ENCODE peak calls at places on chromosomes 7 and 10, in five cellular contexts. One of them, this sample, is unnamed.

GRCh38 chr10:92103376-92104084 is 180.0 kb downstream of the BTAF1 start:
- ATAC-seq in Right ventricle myocardium superior: no peak
- ATAC-seq in body of pancreas: no peak
- ATAC-seq in activated CD4-positive, alpha-beta T cell treated with anti-CD3 and anti-CD28 coated beads for 36 hours: no peak
- ATAC-seq in naive thymus-derived CD4-positive, alpha-beta T cell: no peak
- ATAC-seq in this sample: no peak

GRCh38 chr10:125129076-125129458 is 31.3 kb downstream of the CTBP2 start:
- ATAC-seq in body of pancreas: no peak
- ATAC-seq in activated CD4-positive, alpha-beta T cell treated with anti-CD3 and anti-CD28 coated beads for 36 hours: no peak
- ATAC-seq in Right ventricle myocardium superior: no peak
- ATAC-seq in naive thymus-derived CD4-positive, alpha-beta T cell: no peak
- ATAC-seq in this sample: no peak

GRCh38 chr7:44961844-44962482 is 16.9 kb downstream of the MYO1G start:
- ATAC-seq in body of pancreas: no peak
- ATAC-seq in activated CD4-positive, alpha-beta T cell treated with anti-CD3 and anti-CD28 coated beads for 36 hours: peak
- ATAC-seq in naive thymus-derived CD4-positive, alpha-beta T cell: peak
- ATAC-seq in Right ventricle myocardium superior: peak
- ATAC-seq in this sample: no peak

GRCh38 chr7:96224073-96224472 is 97.8 kb downstream of the SLC25A13 start:
- ATAC-seq in Right ventricle myocardium superior: no peak
- ATAC-seq in activated CD4-positive, alpha-beta T cell treated with anti-CD3 and anti-CD28 coated beads for 36 hours: no peak
- ATAC-seq in body of pancreas: no peak
- ATAC-seq in naive thymus-derived CD4-positive, alpha-beta T cell: no peak
- ATAC-seq in this sample: no peak

GRCh38 chr7:158933468-158934139 is 77.2 kb downstream of the DYNC2I1 start:
- ATAC-seq in naive thymus-derived CD4-positive, alpha-beta T cell: no peak
- ATAC-seq in body of pancreas: no peak
- ATAC-seq in activated CD4-positive, alpha-beta T cell treated with anti-CD3 and anti-CD28 coated beads for 36 hours: no peak
- ATAC-seq in Right ventricle myocardium superior: no peak
- ATAC-seq in this sample: no peak

GRCh38 chr7:92797284-92797683 is 39.1 kb downstream of the CDK6 start:
- ATAC-seq in activated CD4-positive, alpha-beta T cell treated with anti-CD3 and anti-CD28 coated beads for 36 hours: no peak
- ATAC-seq in Right ventricle myocardium superior: peak
- ATAC-seq in body of pancreas: no peak
- ATAC-seq in naive thymus-derived CD4-positive, alpha-beta T cell: no peak
- ATAC-seq in this sample: no peak

GRCh38 chr7:104529567-104529966 is 201.2 kb downstream of the LHFPL3 start:
- ATAC-seq in Right ventricle myocardium superior: no peak
- ATAC-seq in naive thymus-derived CD4-positive, alpha-beta T cell: no peak
- ATAC-seq in activated CD4-positive, alpha-beta T cell treated with anti-CD3 and anti-CD28 coated beads for 36 hours: no peak
- ATAC-seq in body of pancreas: no peak
- ATAC-seq in this sample: no peak

GRCh38 chr10:104209575-104210198 is 22.5 kb downstream of the CFAP43 start:
- ATAC-seq in naive thymus-derived CD4-positive, alpha-beta T cell: peak
- ATAC-seq in Right ventricle myocardium superior: peak
- ATAC-seq in activated CD4-positive, alpha-beta T cell treated with anti-CD3 and anti-CD28 coated beads for 36 hours: peak
- ATAC-seq in body of pancreas: peak
- ATAC-seq in this sample: no peak

GRCh38 chr7:151795168-151795754 is 81.7 kb downstream of the PRKAG2 start:
- ATAC-seq in Right ventricle myocardium superior: no peak
- ATAC-seq in activated CD4-positive, alpha-beta T cell treated with anti-CD3 and anti-CD28 coated beads for 36 hours: peak
- ATAC-seq in naive thymus-derived CD4-positive, alpha-beta T cell: peak
- ATAC-seq in body of pancreas: no peak
- ATAC-seq in this sample: no peak

GRCh38 chr7:55590517-55591281 is 18.4 kb upstream of the VOPP1 start:
- ATAC-seq in Right ventricle myocardium superior: no peak
- ATAC-seq in naive thymus-derived CD4-positive, alpha-beta T cell: no peak
- ATAC-seq in body of pancreas: no peak
- ATAC-seq in activated CD4-positive, alpha-beta T cell treated with anti-CD3 and anti-CD28 coated beads for 36 hours: no peak
- ATAC-seq in this sample: no peak

GRCh38 chr7:41416208-41416595 is 286.7 kb downstream of the INHBA start:
- ATAC-seq in body of pancreas: no peak
- ATAC-seq in Right ventricle myocardium superior: no peak
- ATAC-seq in naive thymus-derived CD4-positive, alpha-beta T cell: no peak
- ATAC-seq in activated CD4-positive, alpha-beta T cell treated with anti-CD3 and anti-CD28 coated beads for 36 hours: no peak
- ATAC-seq in this sample: no peak

GRCh38 chr10:61941202-61941651 is 39.7 kb downstream of the ARID5B start:
- ATAC-seq in Right ventricle myocardium superior: no peak
- ATAC-seq in activated CD4-positive, alpha-beta T cell treated with anti-CD3 and anti-CD28 coated beads for 36 hours: no peak
- ATAC-seq in body of pancreas: no peak
- ATAC-seq in naive thymus-derived CD4-positive, alpha-beta T cell: peak
- ATAC-seq in this sample: no peak